ENCODE peak calls at places on chromosomes 5 and 9, in four cellular contexts. One of them, this sample, is unnamed. For H3K4me1 and H3K27me3, the result is how much of the 10 kb centered on the place peaks cover.

GRCh38 chr5:143471041-143471509 is 67.6 kb upstream of the NR3C1 start:
- DNase-seq in aorta: peak
- DNase-seq in CD4-positive, alpha-beta memory T cell: no peak
- DNase-seq in mesenchymal stem cell: peak
- DNase-seq in this sample: peak

GRCh38 chr9:76987594-76988200 is 31.8 kb upstream of the FOXB2 start:
- DNase-seq in mesenchymal stem cell: peak
- DNase-seq in aorta: no peak
- DNase-seq in CD4-positive, alpha-beta memory T cell: no peak
- DNase-seq in this sample: peak

GRCh38 chr9:38284768-38285080 is 107.8 kb upstream of the ALDH1B1 start:
- DNase-seq in mesenchymal stem cell: no peak
- DNase-seq in CD4-positive, alpha-beta memory T cell: no peak
- DNase-seq in aorta: no peak
- DNase-seq in this sample: no peak

GRCh38 chr5:132136906-132137305 is 63.3 kb downstream of the CSF2 start:
- DNase-seq in mesenchymal stem cell: no peak
- DNase-seq in CD4-positive, alpha-beta memory T cell: no peak
- DNase-seq in aorta: no peak
- DNase-seq in this sample: peak

GRCh38 chr9:17906841-17907779 is 328.2 kb downstream of the SH3GL2 start:
- DNase-seq in mesenchymal stem cell: no peak
- DNase-seq in CD4-positive, alpha-beta memory T cell: no peak
- DNase-seq in aorta: peak
- DNase-seq in this sample: peak

GRCh38 chr5:32071351-32071944 is 102.7 kb downstream of the GOLPH3 start:
- DNase-seq in aorta: no peak
- DNase-seq in CD4-positive, alpha-beta memory T cell: no peak
- DNase-seq in mesenchymal stem cell: peak
- DNase-seq in this sample: no peak

GRCh38 chr5:109192543-109193281 is 217.1 kb downstream of the PJA2 start:
- DNase-seq in mesenchymal stem cell: no peak
- DNase-seq in CD4-positive, alpha-beta memory T cell: no peak
- DNase-seq in aorta: no peak
- DNase-seq in this sample: no peak

GRCh38 chr5:155332618-155333017 is 319.1 kb downstream of the KIF4B start:
- DNase-seq in mesenchymal stem cell: no peak
- DNase-seq in aorta: no peak
- DNase-seq in CD4-positive, alpha-beta memory T cell: no peak
- DNase-seq in this sample: no peak

GRCh38 chr5:16690243-16690839 is 73.5 kb upstream of the RETREG1 start:
- DNase-seq in mesenchymal stem cell: peak
- DNase-seq in CD4-positive, alpha-beta memory T cell: no peak
- DNase-seq in aorta: no peak
- DNase-seq in this sample: peak

GRCh38 chr5:217860-218456 is at the start of the genes CCDC127 and SDHA:
- DNase-seq in mesenchymal stem cell: peak
- DNase-seq in CD4-positive, alpha-beta memory T cell: peak
- DNase-seq in aorta: peak
- DNase-seq in this sample: peak

GRCh38 chr5:20554001-20554400 is 566.0 kb upstream of the CDH18 start:
- DNase-seq in mesenchymal stem cell: no peak
- DNase-seq in aorta: no peak
- DNase-seq in CD4-positive, alpha-beta memory T cell: no peak
- DNase-seq in this sample: peak

GRCh38 chr9:2817987-2818386 is 25.9 kb downstream of the PUM3 start:
- DNase-seq in aorta: no peak
- DNase-seq in CD4-positive, alpha-beta memory T cell: no peak
- DNase-seq in mesenchymal stem cell: peak
- DNase-seq in this sample: no peak
- H3K4me3 ChIP-seq in aorta: peak
- H3K4me3 ChIP-seq in CD4-positive, alpha-beta memory T cell: no peak
- H3K4me3 ChIP-seq in mesenchymal stem cell: no peak
- H3K4me3 ChIP-seq in this sample: no peak

GRCh38 chr5:67166886-67167285 is 29.7 kb downstream of the CD180 start:
- DNase-seq in mesenchymal stem cell: no peak
- DNase-seq in aorta: no peak
- DNase-seq in CD4-positive, alpha-beta memory T cell: no peak
- DNase-seq in this sample: no peak
- H3K4me1 ChIP-seq in mesenchymal stem cell: under half
- H3K4me1 ChIP-seq in aorta: under half
- H3K4me1 ChIP-seq in CD4-positive, alpha-beta memory T cell: half or more
- H3K4me1 ChIP-seq in this sample: under half

DNA sequence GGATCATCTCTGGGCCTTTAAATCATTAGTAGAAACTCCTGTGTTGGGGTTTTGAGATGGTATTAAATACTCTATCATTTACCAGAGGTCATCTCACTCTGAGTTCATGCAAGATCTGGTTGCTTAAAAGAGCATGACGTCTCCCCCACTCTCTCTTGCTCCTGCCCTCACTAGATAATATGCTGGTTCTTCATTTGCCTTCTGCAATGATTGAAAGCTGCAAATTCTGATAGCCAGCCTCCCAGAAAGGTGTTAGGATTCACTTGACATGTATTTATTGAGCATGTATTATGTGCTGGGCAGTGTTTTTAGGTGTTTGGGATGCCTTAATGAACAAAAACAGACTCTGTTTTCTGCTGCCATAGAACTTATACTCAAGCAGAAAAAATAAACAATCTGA is 41.2 kb downstream of the EGFLAM start:
- DNase-seq in aorta: no peak
- DNase-seq in mesenchymal stem cell: no peak
- DNase-seq in CD4-positive, alpha-beta memory T cell: no peak
- DNase-seq in this sample: no peak
- H3K27me3 ChIP-seq in aorta: under half
- H3K27me3 ChIP-seq in mesenchymal stem cell: under half
- H3K27me3 ChIP-seq in CD4-positive, alpha-beta memory T cell: under half
- H3K27me3 ChIP-seq in this sample: under half

GRCh38 chr5:88825782-88826110 is 57.2 kb downstream of the MEF2C start:
- DNase-seq in CD4-positive, alpha-beta memory T cell: no peak
- DNase-seq in aorta: no peak
- DNase-seq in mesenchymal stem cell: no peak
- DNase-seq in this sample: peak

GRCh38 chr5:88824892-88825781 is 57.8 kb downstream of the MEF2C start:
- DNase-seq in aorta: no peak
- DNase-seq in mesenchymal stem cell: peak
- DNase-seq in CD4-positive, alpha-beta memory T cell: no peak
- DNase-seq in this sample: peak

GRCh38 chr5:88823201-88823600 is 59.8 kb downstream of the MEF2C start:
- DNase-seq in aorta: no peak
- DNase-seq in CD4-positive, alpha-beta memory T cell: no peak
- DNase-seq in mesenchymal stem cell: no peak
- DNase-seq in this sample: no peak

GRCh38 chr5:88826959-88827585 is 55.9 kb downstream of the MEF2C start:
- DNase-seq in mesenchymal stem cell: peak
- DNase-seq in CD4-positive, alpha-beta memory T cell: no peak
- DNase-seq in aorta: peak
- DNase-seq in this sample: peak

DNA sequence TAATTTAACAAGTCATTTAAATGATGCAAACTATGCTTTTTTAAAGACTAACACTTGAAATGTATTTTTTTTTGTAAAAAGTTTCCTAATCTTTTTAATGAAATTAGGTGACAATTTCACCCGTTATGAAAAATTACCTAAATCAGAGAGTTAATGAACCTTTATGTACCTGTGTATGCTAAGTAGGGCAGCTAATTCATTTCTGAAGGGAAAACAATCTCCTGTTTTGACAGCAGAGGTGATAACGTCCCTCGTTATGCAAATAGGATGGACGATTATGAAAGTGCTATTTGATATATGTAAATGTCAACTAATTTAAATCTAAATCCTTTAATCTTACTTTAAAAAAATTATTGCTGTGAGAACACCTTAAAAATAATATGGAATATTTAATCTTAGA is 58.8 kb downstream of the MEF2C start:
- DNase-seq in aorta: no peak
- DNase-seq in mesenchymal stem cell: no peak
- DNase-seq in CD4-positive, alpha-beta memory T cell: no peak
- DNase-seq in this sample: no peak
- H3K4me3 ChIP-seq in aorta: no peak
- H3K4me3 ChIP-seq in mesenchymal stem cell: no peak
- H3K4me3 ChIP-seq in CD4-positive, alpha-beta memory T cell: no peak
- H3K4me3 ChIP-seq in this sample: no peak

This sample was measured in adipocyte.